ENCODE peak calls at places on chromosomes 11 and 22, in four cellular contexts. Z, F, X and P are unnamed samples.

GRCh38 chr22:24819941-24820461 is 14.0 kb downstream of the SGSM1 start:
- DNase-seq in F (no peak), X (no peak), Z (peak), P (peak)

GRCh38 chr22:21652547-21653545 is 10.7 kb downstream of the SDF2L1 start:
- DNase-seq in F (no peak), X (no peak), Z (no peak), P (no peak)

GRCh38 chr11:125175166-125175565 is 10.6 kb downstream of the PKNOX2 start:
- DNase-seq in F (no peak), X (no peak), Z (no peak), P (no peak)

GRCh38 chr22:38870312-38870741 is 1.7 kb downstream of the CBX6 start:
- DNase-seq in X (peak), F (peak), Z (peak), P (peak)

GRCh38 chr11:118744001-118744400 is 47.0 kb downstream of the DDX6 start:
- DNase-seq in X (no peak), F (no peak), Z (no peak), P (no peak)

GRCh38 chr22:29987143-29987542 is 93.1 kb upstream of the HORMAD2 start:
- DNase-seq in F (no peak), Z (peak), X (no peak), P (no peak)

GRCh38 chr22:46047226-46047625 is 70.3 kb upstream of the WNT7B start:
- DNase-seq in Z (no peak), F (no peak), X (no peak), P (no peak)

GRCh38 chr22:29148826-29149225 is 56.9 kb upstream of the EMID1 start:
- DNase-seq in Z (no peak), X (no peak), F (no peak), P (no peak)

GRCh38 chr11:36409152-36409713 is 100.8 kb downstream of the TRAF6 start:
- DNase-seq in Z (no peak), F (no peak), X (no peak), P (no peak)

GRCh38 chr22:22171357-22172218 is 73.0 kb upstream of the VPREB1 start:
- DNase-seq in X (peak), F (no peak), Z (no peak), P (no peak)

GRCh38 chr22:25775501-25775900 is 33.5 kb downstream of the MYO18B start:
- DNase-seq in F (peak), X (no peak), Z (no peak), P (no peak)

GRCh38 chr11:2198621-2199365 is 27.2 kb upstream of the TH start:
- DNase-seq in Z (no peak), F (no peak), X (no peak), P (no peak)

GRCh38 chr11:72781313-72782080 is 12.3 kb downstream of the STARD10 start:
- DNase-seq in F (no peak), Z (peak), X (no peak), P (peak)

GRCh38 chr11:121595717-121596156 is 143.0 kb upstream of the SORL1-AS1 start:
- DNase-seq in Z (no peak), X (peak), F (no peak), P (no peak)

GRCh38 chr22:49688516-49689254 is 139.0 kb downstream of the BRD1 start:
- DNase-seq in X (no peak), Z (no peak), F (no peak), P (no peak)